ENCODE peak calls at places on chromosome 19, in ten cellular contexts. C is astrocyte; K is CD4-positive, alpha-beta T cell; Z is naive thymus-derived CD4-positive, alpha-beta T cell; O is RWPE1; G is caudate nucleus; A is right atrium auricular region; L is PC-9; M is Peyer's patch; F is transverse colon. Y is an unnamed sample.

GRCh38 chr19:40774916-40775631 is at the start of gene MIA:
- DNase-seq in C (no peak), K (no peak), Z (no peak), O (no peak), G (no peak), A (no peak), L (no peak), M (no peak), F (no peak), Y (no peak)

GRCh38 chr19:49387936-49388372 is at the start of gene KASH5:
- DNase-seq in C (no peak), K (peak; percentile 72), Z (peak; percentile 85), O (peak; percentile 87), G (no peak), A (peak; percentile 65), L (peak; percentile 71), M (peak; percentile 82), F (peak; percentile 78), Y (peak; percentile 30)

GRCh38 chr19:33825556-33825955 is 28.9 kb downstream of the KCTD15 start:
- DNase-seq in C (no peak), K (no peak), Z (no peak), O (no peak), G (no peak), A (no peak), L (no peak), M (no peak), F (no peak), Y (no peak)

GRCh38 chr19:40523322-40524047 is 53.2 kb upstream of the SHKBP1 start:
- DNase-seq in C (peak; percentile 22), K (peak; percentile 9), Z (no peak), O (peak; percentile 46), G (no peak), A (no peak), L (peak; percentile 75), M (peak; percentile 90), F (peak; percentile 88), Y (no peak)

GRCh38 chr19:3178973-3179738 is 587 bp downstream of the S1PR4 start:
- DNase-seq in C (no peak), K (no peak), Z (no peak), O (no peak), G (no peak), A (no peak), L (no peak), M (peak; percentile 48), F (no peak), Y (no peak)

GRCh38 chr19:49927526-49928264 is 1.3 kb upstream of the ATF5 start:
- DNase-seq in C (no peak), K (no peak), Z (no peak), O (no peak), G (no peak), A (no peak), L (no peak), M (no peak), F (no peak), Y (no peak)

GRCh38 chr19:28497137-28497536 is 715.8 kb downstream of the UQCRFS1 start:
- DNase-seq in C (peak; percentile 85), K (no peak), Z (no peak), O (no peak), G (no peak), A (no peak), L (no peak), M (no peak), F (no peak), Y (no peak)

GRCh38 chr19:49347835-49348234 is 12.6 kb downstream of the CD37 start:
- DNase-seq in C (peak; percentile 57), K (no peak), Z (no peak), O (peak; percentile 62), G (no peak), A (no peak), L (no peak), M (no peak), F (no peak), Y (no peak)

GRCh38 chr19:13732337-13732736 is 32.0 kb upstream of the MRI1 start:
- DNase-seq in C (no peak), K (no peak), Z (no peak), O (no peak), G (no peak), A (no peak), L (no peak), M (no peak), F (no peak), Y (no peak)

GRCh38 chr19:42246143-42246868 is 3.9 kb upstream of the GSK3A start:
- DNase-seq in C (peak; percentile 71), K (no peak), Z (no peak), O (peak; percentile 82), G (peak; percentile 87), A (peak; percentile 93), L (peak; percentile 31), M (peak; percentile 79), F (peak; percentile 74), Y (peak; percentile 73)

GRCh38 chr19:48806518-48806817 is 4.4 kb downstream of the BCAT2 start:
- DNase-seq in C (peak; percentile 24), K (peak; percentile 30), Z (peak; percentile 26), O (peak; percentile 41), G (peak; percentile 34), A (no peak), L (no peak), M (no peak), F (no peak), Y (peak; percentile 28)

GRCh38 chr19:33273881-33274662 is 28.3 kb downstream of the CEBPA start:
- DNase-seq in C (peak; percentile 87), K (no peak), Z (no peak), O (no peak), G (no peak), A (no peak), L (peak; percentile 39), M (peak; percentile 69), F (peak; percentile 79), Y (no peak)

GRCh38 chr19:39679791-39680168 is 24.1 kb downstream of the LGALS16 start:
- DNase-seq in C (no peak), K (no peak), Z (no peak), O (no peak), G (no peak), A (no peak), L (no peak), M (no peak), F (no peak), Y (no peak)

GRCh38 chr19:39858541-39858940 is 12.4 kb upstream of the FBL start:
- DNase-seq in C (peak; percentile 4), K (no peak), Z (no peak), O (no peak), G (peak; percentile 67), A (no peak), L (no peak), M (no peak), F (peak; percentile 50), Y (no peak)

GRCh38 chr19:45451850-45452387 is 15.9 kb upstream of the FOSB start:
- DNase-seq in C (no peak), K (no peak), Z (no peak), O (no peak), G (no peak), A (no peak), L (no peak), M (no peak), F (no peak), Y (no peak)
- H3K27ac ChIP-seq in C (peak overlapping the region; percentile 98), K (no peak overlapping the region), Z (peak overlapping the region; percentile 99), O (peak overlapping the region; percentile 100), G (no peak overlapping the region), A (no peak overlapping the region), L (peak overlapping the region; percentile 36), M (peak overlapping the region; percentile 91), F (peak overlapping the region; percentile 85), Y (no peak overlapping the region)

GRCh38 chr19:58304748-58305064 is 471 bp upstream of the ERVK3-1 start:
- DNase-seq in C (no peak), K (no peak), Z (no peak), O (no peak), G (no peak), A (no peak), L (no peak), M (no peak), F (no peak), Y (no peak)

GRCh38 chr19:58307736-58308135 is 2.6 kb downstream of the ERVK3-1 start:
- DNase-seq in C (no peak), K (no peak), Z (no peak), O (no peak), G (no peak), A (no peak), L (no peak), M (no peak), F (no peak), Y (no peak)

GRCh38 chr19:58305932-58306323 is 751 bp downstream of the ERVK3-1 start:
- DNase-seq in C (no peak), K (no peak), Z (no peak), O (no peak), G (no peak), A (no peak), L (peak; percentile 6), M (peak; percentile 47), F (peak; percentile 11), Y (no peak)

GRCh38 chr19:58304255-58304654 is 922 bp upstream of the ERVK3-1 start:
- DNase-seq in C (no peak), K (no peak), Z (no peak), O (no peak), G (no peak), A (no peak), L (no peak), M (no peak), F (no peak), Y (no peak)

GRCh38 chr19:58305065-58305931 is at the start of gene ERVK3-1:
- DNase-seq in C (peak; percentile 98), K (peak; percentile 84), Z (peak; percentile 93), O (peak; percentile 96), G (peak; percentile 96), A (peak; percentile 98), L (peak; percentile 87), M (peak; percentile 96), F (peak; percentile 95), Y (peak; percentile 93)
- H3K27ac ChIP-seq in C (peak within 1 kb of the TSS; percentile 80), K (peak within 1 kb of the TSS; percentile 93), Z (peak within 1 kb of the TSS; percentile 91), O (peak within 1 kb of the TSS; percentile 73), G (peak within 1 kb of the TSS; percentile 58), A (peak within 1 kb of the TSS; percentile 76), L (no peak within 1 kb of the TSS), M (peak within 1 kb of the TSS; percentile 87), F (peak within 1 kb of the TSS; percentile 90), Y (peak within 1 kb of the TSS; percentile 90)

GRCh38 chr19:35901854-35902661 is at the start of gene HCST:
- DNase-seq in C (peak; percentile 64), K (no peak), Z (peak; percentile 70), O (no peak), G (no peak), A (no peak), L (no peak), M (no peak), F (peak; percentile 30), Y (no peak)
- H3K27ac ChIP-seq in C (no peak within 1 kb of the TSS), K (peak within 1 kb of the TSS; percentile 100), Z (peak within 1 kb of the TSS; percentile 100), O (peak within 1 kb of the TSS; percentile 89), G (peak within 1 kb of the TSS; percentile 58), A (peak within 1 kb of the TSS; percentile 48), L (no peak within 1 kb of the TSS), M (peak within 1 kb of the TSS; percentile 92), F (peak within 1 kb of the TSS; percentile 88), Y (peak within 1 kb of the TSS; percentile 37)

GRCh38 chr19:29609636-29610035 is 3.6 kb downstream of the POP4 start:
- DNase-seq in C (no peak), K (no peak), Z (no peak), O (no peak), G (no peak), A (no peak), L (no peak), M (no peak), F (no peak), Y (no peak)
- H3K27ac ChIP-seq in C (no peak overlapping the region), K (no peak overlapping the region), Z (peak overlapping the region; percentile 17), O (no peak overlapping the region), G (no peak overlapping the region), A (no peak overlapping the region), L (no peak overlapping the region), M (no peak overlapping the region), F (no peak overlapping the region), Y (no peak overlapping the region)

Y was measured in substantia nigra.